ENCODE peak calls at places on chromosomes 13 and 19, in ten cellular contexts. V is naive thymus-derived CD4-positive, alpha-beta T cell; L is aorta; G is ovary; K is uterus; P is kidney; O is thoracic aorta; S is neural progenitor cell; X is mucosa of descending colon; Z is OCI-LY7. E is an unnamed sample.
A peak's percentile ranks its signal among the peaks of the same experiment; 100 is the strongest.

GRCh38 chr19:39927524-39928356 is 6.7 kb downstream of the FCGBP start:
- DNase-seq in V (no peak), L (no peak), G (no peak), K (no peak), P (no peak), O (no peak), S (no peak), X (no peak), Z (no peak), E (peak; percentile 34)

GRCh38 chr13:84528408-84529055 is 646.3 kb upstream of the SLITRK1 start:
- DNase-seq in V (no peak), L (no peak), G (no peak), K (no peak), P (no peak), O (no peak), S (no peak), X (no peak), Z (no peak), E (no peak)

GRCh38 chr13:98570929-98571372 is 6.0 kb downstream of the STK24 start:
- DNase-seq in V (peak; percentile 51), L (no peak), G (no peak), K (peak; percentile 34), P (no peak), O (no peak), S (no peak), X (no peak), Z (peak; percentile 87), E (no peak)

GRCh38 chr19:8306235-8307054 is 1.7 kb downstream of the CD320 start:
- DNase-seq in V (no peak), L (peak; percentile 40), G (peak; percentile 38), K (peak; percentile 14), P (peak; percentile 76), O (no peak), S (no peak), X (peak; percentile 69), Z (no peak), E (no peak)

GRCh38 chr19:7346488-7346971 is 2.2 kb upstream of the ARHGEF18 start:
- DNase-seq in V (no peak), L (no peak), G (no peak), K (no peak), P (no peak), O (no peak), S (no peak), X (no peak), Z (peak; percentile 73), E (no peak)

GRCh38 chr13:46321494-46322225 is 65.4 kb downstream of the RUBCNL start:
- DNase-seq in V (peak; percentile 65), L (peak; percentile 66), G (no peak), K (no peak), P (no peak), O (no peak), S (peak; percentile 73), X (no peak), Z (peak; percentile 84), E (peak; percentile 73)

GRCh38 chr19:16611121-16611520 is 16.9 kb downstream of the MED26 start:
- DNase-seq in V (no peak), L (no peak), G (no peak), K (no peak), P (no peak), O (no peak), S (no peak), X (peak; percentile 8), Z (no peak), E (no peak)

GRCh38 chr19:32018014-32018413 is 327.4 kb upstream of the ZNF507 start:
- DNase-seq in V (no peak), L (no peak), G (peak; percentile 47), K (peak; percentile 79), P (no peak), O (no peak), S (no peak), X (no peak), Z (no peak), E (no peak)

GRCh38 chr13:50244355-50244912 is 229.2 kb downstream of the KCNRG start:
- DNase-seq in V (no peak), L (no peak), G (no peak), K (no peak), P (no peak), O (no peak), S (no peak), X (no peak), Z (no peak), E (no peak)

GRCh38 chr19:14167013-14167593 is 30.7 kb upstream of the ASF1B start:
- DNase-seq in V (peak; percentile 11), L (no peak), G (no peak), K (no peak), P (no peak), O (no peak), S (no peak), X (no peak), Z (no peak), E (no peak)

GRCh38 chr13:51644649-51645048 is 60.4 kb downstream of the WDFY2 start:
- DNase-seq in V (no peak), L (peak; percentile 60), G (no peak), K (no peak), P (no peak), O (no peak), S (no peak), X (no peak), Z (peak; percentile 7), E (no peak)

GRCh38 chr19:21483589-21484170 is 21.7 kb upstream of the ZNF429 start:
- DNase-seq in V (no peak), L (no peak), G (peak; percentile 79), K (peak; percentile 51), P (no peak), O (no peak), S (peak; percentile 45), X (peak; percentile 61), Z (peak; percentile 28), E (peak; percentile 76)

GRCh38 chr13:95185851-95186250 is 115.4 kb downstream of the ABCC4 start:
- DNase-seq in V (peak; percentile 69), L (no peak), G (no peak), K (no peak), P (no peak), O (no peak), S (no peak), X (no peak), Z (no peak), E (peak; percentile 65)

DNA sequence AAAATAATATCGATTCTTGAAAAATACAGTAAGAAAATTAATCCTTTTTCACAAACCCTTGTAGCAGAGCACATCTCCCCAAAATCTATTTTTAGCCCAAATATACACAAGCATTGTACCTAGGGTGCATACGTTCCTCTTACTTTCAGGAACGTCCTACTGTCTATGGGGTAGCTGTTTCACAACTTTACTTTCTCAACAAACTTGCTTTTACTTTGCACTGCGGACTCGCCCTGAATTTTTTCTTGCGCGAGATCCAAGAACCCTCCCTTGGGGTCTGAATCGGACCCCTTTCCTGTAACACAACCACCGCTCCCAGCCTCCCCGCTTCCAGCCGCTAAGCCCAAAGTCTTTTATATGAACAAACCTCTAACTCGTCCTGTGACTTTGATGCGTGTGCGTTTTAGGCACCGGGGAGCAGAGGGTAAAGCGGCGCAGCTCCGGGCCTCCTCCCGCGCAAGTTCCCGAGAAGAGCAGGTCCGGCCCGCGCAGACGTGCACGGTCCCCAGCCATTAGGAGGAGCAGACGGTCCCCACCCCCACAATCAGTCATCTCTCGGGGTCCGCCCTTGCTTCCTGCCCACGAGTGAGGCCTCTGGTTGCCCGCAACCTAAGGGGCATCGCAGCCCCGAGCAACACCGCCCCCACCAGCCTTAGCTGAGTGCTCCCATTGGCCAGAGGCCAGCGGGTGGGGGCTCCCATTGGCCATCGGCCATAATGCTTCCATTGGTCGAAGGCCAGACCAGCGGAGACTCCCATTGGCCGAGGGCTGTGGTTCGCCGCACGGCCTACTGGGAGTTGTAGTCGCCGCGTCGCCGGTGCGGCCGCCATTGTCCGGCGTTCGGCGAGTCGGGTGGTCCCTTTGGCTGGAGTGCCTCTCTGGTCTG is at the start of gene ZNF8:
- DNase-seq in V (peak; percentile 94), L (peak; percentile 99), G (peak; percentile 98), K (peak; percentile 96), P (peak; percentile 99), O (peak; percentile 89), S (peak; percentile 100), X (peak; percentile 98), Z (peak; percentile 99), E (peak; percentile 97)
- H3K36me3 ChIP-seq in V (no peaks in the 10 kb centered on the region), L (no peaks in the 10 kb centered on the region), G (no peaks in the 10 kb centered on the region), K (no peaks in the 10 kb centered on the region), P (peaks cover 9% of the 10 kb centered on the region), O (peaks cover 5% of the 10 kb centered on the region), S (peaks cover 9% of the 10 kb centered on the region), X (no peaks in the 10 kb centered on the region), Z (peaks cover 49% of the 10 kb centered on the region), E (peaks cover 11% of the 10 kb centered on the region)

GRCh38 chr19:4430760-4431159 is 26.8 kb downstream of the UBXN6 start:
- DNase-seq in V (no peak), L (peak; percentile 64), G (no peak), K (no peak), P (no peak), O (no peak), S (no peak), X (no peak), Z (no peak), E (no peak)
- H3K36me3 ChIP-seq in V (peaks cover 5% of the 10 kb centered on the region), L (no peaks in the 10 kb centered on the region), G (no peaks in the 10 kb centered on the region), K (no peaks in the 10 kb centered on the region), P (no peaks in the 10 kb centered on the region), O (no peaks in the 10 kb centered on the region), S (no peaks in the 10 kb centered on the region), X (no peaks in the 10 kb centered on the region), Z (peaks cover 87% of the 10 kb centered on the region), E (no peaks in the 10 kb centered on the region)

GRCh38 chr19:2047449-2048103 is 3.5 kb downstream of the MKNK2 start:
- DNase-seq in V (no peak), L (peak; percentile 77), G (peak; percentile 67), K (peak; percentile 68), P (peak; percentile 90), O (no peak), S (peak; percentile 4), X (peak; percentile 74), Z (no peak), E (no peak)
- H3K36me3 ChIP-seq in V (peaks cover 16% of the 10 kb centered on the region), L (no peaks in the 10 kb centered on the region), G (no peaks in the 10 kb centered on the region), K (no peaks in the 10 kb centered on the region), P (peaks cover 36% of the 10 kb centered on the region), O (peaks cover 29% of the 10 kb centered on the region), S (no peaks in the 10 kb centered on the region), X (no peaks in the 10 kb centered on the region), Z (peaks cover 56% of the 10 kb centered on the region), E (peaks cover 12% of the 10 kb centered on the region)

GRCh38 chr13:113082198-113083021 is 23.2 kb upstream of the F7 start:
- DNase-seq in V (no peak), L (peak; percentile 37), G (no peak), K (no peak), P (peak; percentile 67), O (no peak), S (no peak), X (peak; percentile 27), Z (no peak), E (no peak)

GRCh38 chr13:113084094-113084942 is 21.3 kb upstream of the F7 start:
- DNase-seq in V (no peak), L (peak; percentile 9), G (no peak), K (no peak), P (peak; percentile 45), O (no peak), S (no peak), X (peak; percentile 19), Z (no peak), E (no peak)

GRCh38 chr13:113084943-113085540 is 20.5 kb upstream of the F7 start:
- DNase-seq in V (no peak), L (peak; percentile 44), G (no peak), K (no peak), P (peak; percentile 55), O (no peak), S (no peak), X (peak; percentile 30), Z (no peak), E (no peak)

GRCh38 chr13:113083022-113083373 is 22.6 kb upstream of the F7 start:
- DNase-seq in V (no peak), L (peak; percentile 18), G (no peak), K (no peak), P (peak; percentile 26), O (no peak), S (no peak), X (peak; percentile 39), Z (no peak), E (no peak)

GRCh38 chr13:113083402-113084061 is 22.1 kb upstream of the F7 start:
- DNase-seq in V (no peak), L (peak; percentile 50), G (no peak), K (no peak), P (peak; percentile 64), O (no peak), S (no peak), X (peak; percentile 46), Z (no peak), E (no peak)
- H3K36me3 ChIP-seq in V (no peaks in the 10 kb centered on the region), L (no peaks in the 10 kb centered on the region), G (no peaks in the 10 kb centered on the region), K (no peaks in the 10 kb centered on the region), P (peaks cover 23% of the 10 kb centered on the region), O (peaks cover 10% of the 10 kb centered on the region), S (no peaks in the 10 kb centered on the region), X (no peaks in the 10 kb centered on the region), Z (no peaks in the 10 kb centered on the region), E (no peaks in the 10 kb centered on the region)